ENCODE peak calls at places on chromosomes 11 and 22, in four cellular contexts. M is IMR-90, U is NB4, I is cardiac fibroblast. A is an unnamed sample.

GRCh38 chr11:3123761-3124733 is 41.1 kb downstream of the OSBPL5 start:
- DNase-seq in M (peak), I (peak), U (peak), A (peak)

GRCh38 chr11:30586251-30587144 is at the start of gene MPPED2:
- DNase-seq in U (no peak), M (no peak), I (no peak), A (peak)

GRCh38 chr22:26215766-26216165 is 46.5 kb downstream of the SEZ6L start:
- DNase-seq in I (no peak), M (no peak), U (no peak), A (no peak)

GRCh38 chr11:103601230-103601846 is 435.1 kb upstream of the DDI1 start:
- DNase-seq in U (peak), I (peak), M (peak), A (peak)

GRCh38 chr11:69594481-69594880 is 46.5 kb upstream of the CCND1 start:
- DNase-seq in M (no peak), I (no peak), U (peak), A (no peak)

GRCh38 chr22:27668828-27669797 is 132.4 kb downstream of the MN1 start:
- DNase-seq in I (peak), U (peak), M (peak), A (peak)

GRCh38 chr11:84673753-84674152 is 953.4 kb downstream of the DLG2 start:
- DNase-seq in U (no peak), M (no peak), I (peak), A (no peak)

GRCh38 chr11:117829369-117829725 is 4.8 kb upstream of the FXYD2 start:
- DNase-seq in M (no peak), I (no peak), U (no peak), A (no peak)

GRCh38 chr11:36455658-36456111 is 54.4 kb downstream of the TRAF6 start:
- DNase-seq in U (peak), I (peak), M (peak), A (peak)

GRCh38 chr11:120432056-120433018 is 79.2 kb upstream of the GRIK4 start:
- DNase-seq in M (peak), I (peak), U (peak), A (peak)

GRCh38 chr11:121762820-121763219 is 310.1 kb upstream of the SORL1-AS1 start:
- DNase-seq in U (no peak), I (peak), M (peak), A (no peak)

GRCh38 chr11:29781268-29781667 is 235.6 kb downstream of the KCNA4 start:
- DNase-seq in I (no peak), M (no peak), U (no peak), A (no peak)

GRCh38 chr11:111942826-111943225 is 5.7 kb downstream of the DIXDC1 start:
- DNase-seq in U (no peak), I (peak), M (peak), A (no peak)

GRCh38 chr22:49540084-49540483 is 287.6 kb downstream of the BRD1 start:
- DNase-seq in I (no peak), U (no peak), M (no peak), A (no peak)

GRCh38 chr11:99424313-99425084 is 403.8 kb downstream of the CNTN5 start:
- DNase-seq in I (no peak), U (no peak), M (no peak), A (no peak)

GRCh38 chr22:44584256-44584902 is 86.3 kb upstream of the RTL6 start:
- DNase-seq in M (no peak), I (no peak), U (no peak), A (no peak)

GRCh38 chr11:92268546-92268945 is 43.9 kb downstream of the FAT3 start:
- DNase-seq in M (no peak), U (no peak), I (peak), A (no peak)

GRCh38 chr11:61544466-61544865 is 35.9 kb downstream of the LRRC10B start:
- DNase-seq in I (no peak), U (no peak), M (no peak), A (no peak)

GRCh38 chr11:57508341-57509170 is 6.9 kb downstream of the SLC43A1 start:
- DNase-seq in M (no peak), U (no peak), I (no peak), A (no peak)

GRCh38 chr11:26621147-26621546 is 49.1 kb upstream of the MUC15 start:
- DNase-seq in M (peak), I (peak), U (no peak), A (no peak)

GRCh38 chr22:41215409-41215808 is 10.3 kb downstream of the L3MBTL2 start:
- DNase-seq in U (no peak), I (no peak), M (no peak), A (no peak)

GRCh38 chr22:50261615-50262459 is at the start of gene MAPK12:
- DNase-seq in I (no peak), U (peak), M (no peak), A (peak)

GRCh38 chr22:31177420-31178162 is 17.6 kb downstream of the RNF185 start:
- DNase-seq in I (peak), M (peak), U (no peak), A (no peak)

GRCh38 chr11:61516675-61517516 is 8.3 kb downstream of the LRRC10B start:
- DNase-seq in U (peak), M (no peak), I (peak), A (peak)

GRCh38 chr11:1668911-1669473 is 28.0 kb upstream of the KRTAP5-6 start:
- DNase-seq in M (no peak), U (no peak), I (no peak), A (no peak)
- TF ChIP-seq CTCF in M (no peak), U (no peak), I (no peak), A (no peak)

GRCh38 chr11:72413914-72414628 is 20.3 kb downstream of the CLPB start:
- DNase-seq in U (peak), M (peak), I (peak), A (peak)
- TF ChIP-seq CTCF in U (peak), M (peak), I (peak), A (peak)

DNA sequence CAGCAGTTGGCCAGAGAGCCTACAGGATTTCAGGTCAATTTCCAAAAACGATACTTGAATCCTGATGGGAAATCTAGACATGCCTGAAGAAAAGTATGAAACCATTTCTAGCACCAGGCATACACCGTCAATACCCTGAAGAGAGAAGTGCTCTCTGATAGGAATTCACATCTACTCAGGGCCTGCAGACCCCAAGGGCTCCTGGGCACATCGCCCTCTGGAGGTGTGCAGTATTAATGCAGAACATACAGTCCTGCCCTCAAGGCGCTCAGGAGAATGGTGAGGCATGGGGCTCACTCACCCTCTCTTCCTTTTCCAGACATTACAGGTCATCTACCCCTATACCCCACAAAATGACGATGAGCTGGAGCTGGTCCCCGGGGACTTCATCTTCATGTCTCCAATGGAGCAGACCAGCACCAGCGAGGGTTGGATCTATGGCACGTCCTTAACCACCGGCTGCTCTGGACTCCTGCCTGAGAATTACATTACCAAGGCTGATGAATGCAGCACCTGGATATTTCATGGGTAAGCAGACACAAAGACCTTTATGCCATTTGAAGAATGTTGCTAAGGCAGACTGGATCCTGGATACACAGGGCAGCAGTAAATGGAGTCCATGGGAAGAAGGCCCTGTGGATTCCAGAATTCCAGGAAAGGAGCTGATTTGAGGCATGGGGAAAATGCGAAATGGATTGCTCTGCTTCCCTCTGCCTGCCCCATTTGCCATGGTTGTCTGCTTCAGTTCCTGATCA is 49.3 kb upstream of the CRTAM start:
- DNase-seq in M (no peak), U (no peak), I (no peak), A (no peak)
- TF ChIP-seq CTCF in M (peak), U (peak), I (peak), A (no peak)

GRCh38 chr11:118998388-118998717 is 415 bp downstream of the CENATAC start:
- DNase-seq in M (no peak), U (peak), I (no peak), A (peak)

GRCh38 chr11:118998822-118999221 is 884 bp downstream of the CENATAC start:
- DNase-seq in I (peak), M (peak), U (no peak), A (peak)

GRCh38 chr11:119000906-119001305 is 3.0 kb downstream of the CENATAC start:
- DNase-seq in U (no peak), I (peak), M (peak), A (no peak)

GRCh38 chr11:118997627-118998387 is at the start of gene CENATAC:
- DNase-seq in I (peak), M (peak), U (peak), A (peak)

GRCh38 chr11:118996926-118997626 is 862 bp upstream of the CENATAC start:
- DNase-seq in U (peak), M (peak), I (peak), A (no peak)
- TF ChIP-seq CTCF in U (peak), M (peak), I (peak), A (no peak)

GRCh38 chr11:65352783-65353182 is 1.8 kb upstream of the TIGD3 start:
- DNase-seq in I (peak), U (peak), M (peak), A (no peak)
- TF ChIP-seq CTCF in I (peak), U (peak), M (peak), A (no peak)

DNA sequence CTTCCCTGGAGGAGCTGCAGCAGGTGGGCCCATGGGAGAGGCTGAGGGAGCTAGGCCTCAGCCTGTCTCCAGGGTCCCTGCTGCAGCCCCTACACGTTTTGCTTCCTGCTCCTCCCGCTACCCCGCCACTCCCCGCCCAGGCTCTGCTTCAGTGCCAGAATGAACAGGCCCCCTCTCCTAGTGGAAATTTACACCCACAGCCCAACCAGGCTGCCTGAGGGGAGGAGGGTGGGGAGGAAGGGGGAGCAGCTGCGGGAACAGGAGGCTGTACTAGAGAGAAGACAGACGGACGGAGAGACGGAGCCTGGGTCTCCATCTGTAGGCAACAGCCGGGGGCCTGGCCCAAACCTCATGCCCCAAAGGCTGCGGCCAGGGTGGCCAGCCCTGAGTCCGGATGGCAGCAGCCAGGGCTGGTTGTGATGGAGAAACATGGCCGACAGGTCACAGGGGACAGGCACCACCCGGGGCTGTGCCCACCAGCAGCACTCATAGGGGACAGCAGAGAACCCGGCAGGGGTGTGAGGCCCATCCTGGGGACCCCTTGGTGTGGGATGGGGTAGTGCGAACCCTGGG is 20.6 kb downstream of the FLRT1 start:
- DNase-seq in U (no peak), M (no peak), I (no peak), A (no peak)
- TF ChIP-seq CTCF in U (no peak), M (no peak), I (no peak), A (no peak)

DNA sequence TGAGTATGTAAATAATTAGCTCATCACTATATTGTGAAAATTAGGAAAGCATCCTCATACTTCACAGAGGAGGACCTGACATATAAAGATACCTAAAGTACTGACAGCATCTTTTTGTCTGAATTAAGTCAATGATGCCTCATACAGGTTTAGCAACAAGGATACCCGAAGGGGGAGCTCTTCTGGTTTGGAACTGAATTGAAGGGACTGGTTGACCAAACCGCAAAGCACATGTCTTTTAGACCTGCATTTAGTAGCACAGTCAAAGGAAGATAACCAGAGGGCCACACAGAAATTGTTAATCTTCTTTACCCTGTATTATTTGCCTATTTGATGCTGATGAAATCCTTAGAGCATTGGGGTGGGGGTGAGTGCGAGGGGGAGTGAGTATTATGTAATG is 12.9 kb upstream of the WT1 start:
- DNase-seq in U (peak), I (peak), M (no peak), A (no peak)
- TF ChIP-seq CTCF in U (peak), I (peak), M (no peak), A (no peak)

DNA sequence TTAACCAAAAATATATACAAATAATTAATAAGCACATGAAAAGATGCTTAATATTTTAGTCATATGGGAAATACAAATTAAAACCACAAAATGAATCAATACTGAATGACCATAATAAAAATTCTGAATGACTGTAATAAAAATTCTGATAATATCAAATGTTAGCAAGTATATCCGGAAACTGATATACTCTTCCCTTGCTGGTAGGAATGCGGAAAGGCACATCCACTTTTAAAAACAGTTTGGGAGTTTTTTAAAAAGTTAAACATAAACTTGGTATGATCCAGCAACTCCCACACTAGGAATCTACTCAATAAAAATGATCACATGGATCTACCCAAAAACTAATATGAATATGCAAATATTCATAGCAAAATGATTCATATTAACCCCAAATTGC is 30.8 kb upstream of the GRIA4 start:
- DNase-seq in I (no peak), U (no peak), M (no peak), A (no peak)
- TF ChIP-seq CTCF in I (no peak), U (no peak), M (no peak), A (no peak)

GRCh38 chr22:43440556-43440955 is 28.7 kb downstream of the MPPED1 start:
- DNase-seq in M (no peak), U (no peak), I (no peak), A (no peak)

GRCh38 chr22:43440103-43440387 is 28.2 kb downstream of the MPPED1 start:
- DNase-seq in U (no peak), M (no peak), I (no peak), A (no peak)

GRCh38 chr22:43438666-43439347 is 27.0 kb downstream of the MPPED1 start:
- DNase-seq in U (no peak), M (no peak), I (no peak), A (no peak)

GRCh38 chr22:43437871-43438475 is 26.2 kb downstream of the MPPED1 start:
- DNase-seq in U (no peak), I (no peak), M (no peak), A (no peak)

DNA sequence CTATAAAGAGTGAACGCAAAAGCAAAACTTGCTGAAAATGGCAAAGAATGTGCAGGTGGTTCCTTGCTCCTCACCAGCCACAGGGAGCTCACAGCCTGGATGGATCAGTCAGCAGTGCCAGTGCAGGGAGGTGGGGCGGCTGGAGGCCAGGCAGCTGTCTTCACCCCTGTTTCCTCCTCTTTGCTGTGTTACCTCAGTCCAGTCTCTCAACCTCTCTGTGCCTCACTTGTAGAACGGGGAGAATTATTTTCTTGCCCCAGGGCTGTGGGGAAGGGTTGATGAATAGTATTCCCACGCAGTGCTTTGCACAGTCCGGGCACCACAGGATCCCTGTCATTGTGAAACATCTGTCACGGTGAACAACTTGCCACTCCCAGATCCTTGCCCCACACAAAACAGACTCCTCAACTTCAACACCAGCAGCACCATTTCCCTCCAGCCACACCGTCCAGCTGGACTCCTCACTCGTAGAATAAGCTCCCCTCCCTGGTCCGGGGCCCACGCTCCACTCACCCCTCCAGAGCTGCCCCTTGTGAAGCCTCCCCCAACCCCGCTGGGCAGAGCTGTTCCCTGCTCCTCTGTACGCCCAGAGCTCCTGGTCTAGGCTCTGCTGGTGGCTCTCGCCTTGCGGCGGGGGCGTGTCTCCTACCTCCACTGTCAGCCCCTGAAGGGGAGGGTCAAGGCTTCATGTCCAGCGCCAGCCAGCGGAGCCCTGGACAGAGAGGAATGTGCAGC is 27.7 kb downstream of the MPPED1 start:
- DNase-seq in M (no peak), U (no peak), I (no peak), A (no peak)
- TF ChIP-seq CTCF in M (no peak), U (no peak), I (no peak), A (no peak)

DNA sequence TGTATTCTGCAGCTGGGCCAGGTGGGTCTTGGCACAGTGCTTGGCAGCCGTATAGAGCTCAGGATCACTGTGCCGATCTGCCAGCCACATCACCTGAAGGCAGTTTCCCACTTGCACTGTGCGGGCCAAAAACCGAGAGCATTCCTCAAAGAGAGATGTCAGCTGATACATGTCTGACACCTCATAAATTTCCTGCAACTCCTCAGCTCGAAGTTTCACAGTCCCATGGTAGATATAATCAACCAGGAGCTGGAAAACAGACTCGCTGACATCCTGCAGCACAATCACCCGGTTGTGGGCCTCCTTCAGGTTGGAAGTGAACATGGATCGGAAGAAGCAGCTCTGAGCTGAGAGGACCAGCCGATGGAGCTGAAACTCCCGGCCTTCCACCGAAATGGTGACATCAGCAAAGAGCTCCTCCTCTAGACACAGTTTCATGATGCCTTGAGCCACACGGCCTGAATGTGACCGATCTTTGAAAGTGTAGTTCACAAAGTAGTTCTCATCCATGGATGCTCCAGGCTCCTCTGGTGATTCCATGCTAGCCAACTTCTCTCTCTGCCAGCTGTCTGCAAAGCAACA is 1.2 kb downstream of the KBTBD4 start:
- DNase-seq in M (no peak), I (no peak), U (no peak), A (no peak)
- TF ChIP-seq CTCF in M (no peak), I (no peak), U (no peak), A (no peak)